ENCODE peak calls at places on chromosome 17, in four cellular contexts. G, T, S and C are unnamed samples.

GRCh38 chr17:34720760-34721159 is 141.4 kb downstream of the TMEM132E start:
- DNase-seq in S (no peak), G (no peak), T (no peak), C (no peak)

GRCh38 chr17:58913552-58913951 is 157.9 kb downstream of the PPM1E start:
- DNase-seq in S (no peak), G (no peak), T (no peak), C (no peak)

GRCh38 chr17:75260679-75261335 is 599 bp downstream of the GGA3 start:
- DNase-seq in T (no peak), S (no peak), G (no peak), C (no peak)

GRCh38 chr17:64216385-64217248 is 46.4 kb downstream of the TEX2 start:
- DNase-seq in T (no peak), S (no peak), G (peak; percentile 56), C (no peak)

GRCh38 chr17:44775838-44776621 is 17.2 kb downstream of the ADAM11 start:
- DNase-seq in S (no peak), G (peak; percentile 96), T (peak; percentile 87), C (peak; percentile 72)

GRCh38 chr17:57365420-57365819 is 109.1 kb downstream of the MSI2 start:
- DNase-seq in G (no peak), T (no peak), S (no peak), C (no peak)

GRCh38 chr17:73546770-73547345 is 97.4 kb downstream of the SDK2 start:
- DNase-seq in G (no peak), S (no peak), T (peak; percentile 89), C (peak; percentile 88)

GRCh38 chr17:65442250-65442649 is 119.2 kb downstream of the AXIN2 start:
- DNase-seq in S (no peak), T (no peak), G (no peak), C (no peak)

GRCh38 chr17:63474174-63474913 is 2.5 kb upstream of the ACE start:
- DNase-seq in S (no peak), G (no peak), T (peak; percentile 6), C (no peak)

GRCh38 chr17:51540151-51540550 is 279.8 kb downstream of the UTP18 start:
- DNase-seq in G (no peak), S (no peak), T (no peak), C (no peak)

GRCh38 chr17:78434455-78435329 is 56.2 kb downstream of the PGS1 start:
- DNase-seq in G (no peak), T (no peak), S (no peak), C (no peak)

GRCh38 chr17:29620271-29620670 is 2.4 kb downstream of the CORO6 start:
- DNase-seq in T (peak; percentile 47), S (no peak), G (no peak), C (no peak)

GRCh38 chr17:16439303-16439791 is 24.0 kb downstream of the TRPV2 start:
- DNase-seq in G (no peak), S (no peak), T (no peak), C (no peak)

GRCh38 chr17:47696717-47697642 is 3.0 kb downstream of the TBKBP1 start:
- DNase-seq in S (no peak), T (no peak), G (peak; percentile 11), C (no peak)

GRCh38 chr17:34714475-34715410 is 135.4 kb downstream of the TMEM132E start:
- DNase-seq in G (no peak), T (no peak), S (no peak), C (no peak)

GRCh38 chr17:80169784-80170500 is at the start of gene CARD14:
- DNase-seq in G (no peak), T (no peak), S (no peak), C (no peak)
- H3K4me1 ChIP-seq in G (no peaks in the 10 kb centered on the region), T (no peaks in the 10 kb centered on the region), S (no peaks in the 10 kb centered on the region), C (no peaks in the 10 kb centered on the region)

GRCh38 chr17:41974658-41975057 is 8.1 kb downstream of the CNP start:
- DNase-seq in S (no peak), G (no peak), T (peak; percentile 66), C (no peak)
- H3K36me3 ChIP-seq in S (peaks cover 68% of the 10 kb centered on the region), G (no peaks in the 10 kb centered on the region), T (peaks cover 93% of the 10 kb centered on the region), C (peaks cover 79% of the 10 kb centered on the region)

GRCh38 chr17:6638046-6638908 is 2.2 kb downstream of the KIAA0753 start:
- DNase-seq in G (no peak), S (no peak), T (peak; percentile 76), C (no peak)

GRCh38 chr17:6637458-6637840 is 3.1 kb downstream of the KIAA0753 start:
- DNase-seq in S (no peak), G (no peak), T (no peak), C (no peak)

GRCh38 chr17:6639651-6640535 is 618 bp downstream of the KIAA0753 start:
- DNase-seq in G (no peak), S (peak; percentile 26), T (peak; percentile 87), C (peak; percentile 66)

GRCh38 chr17:6640536-6641373 is at the start of the genes KIAA0753 and TXNDC17:
- DNase-seq in S (peak; percentile 83), G (peak; percentile 89), T (peak; percentile 97), C (peak; percentile 96)

GRCh38 chr17:6639014-6639650 is 1.4 kb downstream of the KIAA0753 start:
- DNase-seq in S (peak; percentile 5), T (peak; percentile 59), G (no peak), C (no peak)
- H3K4me1 ChIP-seq in S (peaks cover 35% of the 10 kb centered on the region), T (peaks cover 4% of the 10 kb centered on the region), G (peaks cover 13% of the 10 kb centered on the region), C (peaks cover 32% of the 10 kb centered on the region)

GRCh38 chr17:20938244-20938643 is 104.6 kb downstream of the USP22 start:
- DNase-seq in S (no peak), T (no peak), G (no peak), C (no peak)
- H3K36me3 ChIP-seq in S (no peaks in the 10 kb centered on the region), T (no peaks in the 10 kb centered on the region), G (no peaks in the 10 kb centered on the region), C (no peaks in the 10 kb centered on the region)

GRCh38 chr17:76560036-76560876 is 20.4 kb downstream of the PRCD start:
- DNase-seq in T (no peak), G (no peak), S (no peak), C (no peak)

GRCh38 chr17:76554131-76554530 is 14.3 kb downstream of the PRCD start:
- DNase-seq in S (no peak), T (no peak), G (no peak), C (no peak)

GRCh38 chr17:76558210-76559095 is 18.6 kb downstream of the PRCD start:
- DNase-seq in T (no peak), S (no peak), G (no peak), C (no peak)

GRCh38 chr17:76557368-76558209 is 17.7 kb downstream of the PRCD start:
- DNase-seq in G (peak; percentile 93), T (peak; percentile 96), S (peak; percentile 91), C (peak; percentile 96)

GRCh38 chr17:76556759-76557367 is 17.0 kb downstream of the PRCD start:
- DNase-seq in G (no peak), T (peak; percentile 88), S (peak; percentile 43), C (peak; percentile 68)
- H3K4me1 ChIP-seq in G (peaks cover 5% of the 10 kb centered on the region), T (peaks cover 42% of the 10 kb centered on the region), S (peaks cover 52% of the 10 kb centered on the region), C (peaks cover 54% of the 10 kb centered on the region)

GRCh38 chr17:68705331-68706166 is 104.4 kb upstream of the FAM20A start:
- DNase-seq in S (no peak), G (no peak), T (no peak), C (no peak)
- H3K36me3 ChIP-seq in S (no peaks in the 10 kb centered on the region), G (no peaks in the 10 kb centered on the region), T (no peaks in the 10 kb centered on the region), C (no peaks in the 10 kb centered on the region)

DNA sequence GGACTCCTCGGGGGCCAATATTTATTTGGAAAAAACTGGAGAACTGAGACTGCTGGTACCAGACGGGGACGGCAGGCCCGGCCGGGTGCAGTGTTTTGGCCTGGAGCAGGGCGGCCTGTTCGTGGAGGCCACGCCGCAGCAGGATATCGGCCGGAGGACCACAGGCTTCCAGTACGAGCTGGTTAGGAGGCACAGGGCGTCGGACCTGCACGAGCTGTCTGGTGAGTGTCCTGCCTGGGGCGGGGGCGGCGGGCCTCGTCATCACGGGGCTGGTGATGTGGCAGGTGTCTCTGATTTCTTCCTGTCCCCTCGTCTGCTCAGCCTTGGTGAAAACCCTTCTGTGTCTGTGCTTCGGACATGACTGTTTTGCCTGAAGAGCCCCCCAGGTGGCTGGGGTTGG is 5.7 kb downstream of the METRNL start:
- DNase-seq in G (no peak), S (no peak), T (no peak), C (no peak)
- H3K4me1 ChIP-seq in G (peaks cover 10% of the 10 kb centered on the region), S (peaks cover 11% of the 10 kb centered on the region), T (peaks cover 27% of the 10 kb centered on the region), C (peaks cover 77% of the 10 kb centered on the region)